ENCODE peak calls at places on chromosomes 4 and X, in four cellular contexts. O, U, B and Q are unnamed samples.

GRCh38 chr4:5050520-5050955 is 742 bp upstream of the STK32B start:
- DNase-seq in O (peak), U (peak), B (peak), Q (peak)

GRCh38 chr4:165506780-165507305 is 128.0 kb downstream of the CPE start:
- DNase-seq in O (no peak), U (no peak), B (no peak), Q (no peak)

GRCh38 chr4:40475609-40476008 is 140.5 kb downstream of the CHRNA9 start:
- DNase-seq in O (peak), U (peak), B (no peak), Q (no peak)

GRCh38 chrX:134459683-134460004 is 321 bp upstream of the HPRT1 start:
- DNase-seq in O (no peak), U (no peak), B (no peak), Q (no peak)

GRCh38 chr4:98932539-98932938 is 3.6 kb upstream of the EIF4E start:
- DNase-seq in O (no peak), U (no peak), B (peak), Q (no peak)

GRCh38 chr4:60683357-60683756 is 516.8 kb upstream of the ADGRL3 start:
- DNase-seq in O (no peak), U (no peak), B (peak), Q (no peak)

GRCh38 chr4:109359040-109359646 is 56.7 kb upstream of the COL25A1 start:
- DNase-seq in O (no peak), U (no peak), B (no peak), Q (no peak)

GRCh38 chrX:27890611-27891010 is 82.8 kb downstream of the MAGEB10 start:
- DNase-seq in O (no peak), U (peak), B (peak), Q (peak)

GRCh38 chr4:105544517-105544916 is 7.9 kb upstream of the ARHGEF38 start:
- DNase-seq in O (no peak), U (no peak), B (peak), Q (no peak)

GRCh38 chrX:45847966-45848365 is 647.3 kb upstream of the DIPK2B start:
- DNase-seq in O (no peak), U (no peak), B (no peak), Q (no peak)

GRCh38 chr4:111678466-111678865 is 466.8 kb upstream of the FAM241A start:
- DNase-seq in O (no peak), U (peak), B (no peak), Q (no peak)

GRCh38 chr4:26356067-26356466 is 35.3 kb downstream of the RBPJ start:
- DNase-seq in O (no peak), U (peak), B (peak), Q (no peak)

GRCh38 chrX:22060451-22060940 is 28.4 kb downstream of the PHEX start:
- DNase-seq in O (no peak), U (no peak), B (peak), Q (no peak)

GRCh38 chr4:3871181-3871852 is 105.1 kb downstream of the ADRA2C start:
- DNase-seq in O (peak), U (peak), B (no peak), Q (no peak)

GRCh38 chr4:56622176-56622575 is 58.9 kb downstream of the HOPX start:
- DNase-seq in O (no peak), U (no peak), B (peak), Q (no peak)

GRCh38 chr4:152976466-152976761 is 40.3 kb downstream of the FHDC1 start:
- DNase-seq in O (no peak), U (no peak), B (no peak), Q (no peak)

GRCh38 chr4:185171373-185172071 is 28.5 kb downstream of the SLC25A4 start:
- DNase-seq in O (no peak), U (no peak), B (no peak), Q (no peak)

GRCh38 chr4:107037188-107037587 is 1.1 kb upstream of the DKK2 start:
- DNase-seq in O (peak), U (peak), B (peak), Q (no peak)

GRCh38 chr4:4506961-4507360 is 34.9 kb downstream of the STX18 start:
- DNase-seq in O (peak), U (no peak), B (no peak), Q (no peak)

GRCh38 chrX:115173181-115173580 is 16.0 kb upstream of the RBMXL3 start:
- DNase-seq in O (no peak), U (peak), B (no peak), Q (no peak)

GRCh38 chr4:147388016-147388415 is 92.9 kb upstream of the EDNRA start:
- DNase-seq in O (no peak), U (no peak), B (no peak), Q (no peak)

GRCh38 chr4:101421393-101421792 is 74.1 kb upstream of the PPP3CA start:
- DNase-seq in O (no peak), U (peak), B (no peak), Q (no peak)

GRCh38 chr4:166421556-166422156 is 548.6 kb downstream of the TLL1 start:
- DNase-seq in O (no peak), U (no peak), B (peak), Q (no peak)

GRCh38 chrX:150253946-150254615 is 109.0 kb upstream of the MAMLD1 start:
- DNase-seq in O (no peak), U (no peak), B (no peak), Q (no peak)

GRCh38 chrX:122238801-122239200 is 945.3 kb upstream of the GRIA3 start:
- DNase-seq in O (no peak), U (no peak), B (no peak), Q (no peak)

GRCh38 chr4:152266831-152267480 is 268.9 kb downstream of the FBXW7 start:
- DNase-seq in O (no peak), U (no peak), B (peak), Q (no peak)

GRCh38 chrX:9677098-9677739 is 88.4 kb downstream of the GPR143 start:
- DNase-seq in O (no peak), U (no peak), B (peak), Q (no peak)

GRCh38 chr4:119517361-119518229 is 111.0 kb downstream of the PDE5A start:
- DNase-seq in O (peak), U (no peak), B (no peak), Q (no peak)

GRCh38 chr4:40486534-40486933 is 143.1 kb downstream of the RBM47 start:
- DNase-seq in O (no peak), U (no peak), B (peak), Q (no peak)

GRCh38 chr4:102616661-102617060 is 115.5 kb downstream of the NFKB1 start:
- DNase-seq in O (no peak), U (peak), B (no peak), Q (no peak)

DNA sequence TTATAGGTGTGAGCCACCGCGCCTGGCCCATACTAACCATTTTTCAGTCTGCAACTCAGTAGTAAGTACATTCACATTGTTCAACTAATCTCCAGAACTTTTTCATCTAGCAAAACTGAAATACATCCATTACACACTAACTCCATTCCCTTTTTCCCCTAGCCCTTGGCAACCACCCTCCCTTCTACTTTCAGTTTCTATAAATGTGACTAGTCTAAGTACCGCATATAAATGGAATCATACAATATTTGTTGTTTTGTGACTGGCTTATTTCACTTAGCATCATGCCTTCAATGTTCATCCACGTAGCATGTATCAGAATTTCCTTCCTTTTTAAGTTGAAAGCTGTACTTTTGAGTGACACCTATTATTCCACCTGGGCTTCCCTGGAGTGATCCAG is 44.6 kb upstream of the SETD7 start:
- DNase-seq in O (no peak), U (no peak), B (no peak), Q (no peak)
- H3K4me2 ChIP-seq in O (no peak), U (no peak), B (no peak), Q (no peak)

DNA sequence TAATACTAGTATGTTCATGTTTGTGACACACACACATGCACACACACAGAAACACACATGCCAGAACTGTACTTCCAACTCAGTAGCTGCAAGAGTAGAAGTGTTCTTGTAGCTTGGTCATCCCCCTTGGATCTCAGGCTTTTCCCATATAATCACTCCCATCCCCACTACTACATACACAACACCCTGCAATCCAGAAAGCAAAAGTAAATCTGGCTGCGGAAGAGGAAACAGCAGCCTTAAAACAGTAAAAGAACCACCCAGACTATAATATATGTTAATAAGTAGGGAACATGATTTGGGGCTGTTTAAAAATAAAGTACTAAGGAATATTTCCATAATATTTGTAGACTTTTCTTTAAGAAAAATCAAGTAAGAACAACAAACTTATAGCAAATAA is 103.2 kb downstream of the AMMECR1 start:
- DNase-seq in O (no peak), U (no peak), B (no peak), Q (no peak)
- H3K4me2 ChIP-seq in O (no peak), U (no peak), B (no peak), Q (no peak)

GRCh38 chr4:85708468-85708867 is 233.5 kb downstream of the ARHGAP24 start:
- DNase-seq in O (no peak), U (peak), B (no peak), Q (no peak)
- H3K4me2 ChIP-seq in O (no peak), U (no peak), B (no peak), Q (no peak)

GRCh38 chr4:182238355-182238931 is 4.8 kb upstream of the TENM3 start:
- DNase-seq in O (peak), U (peak), B (no peak), Q (no peak)
- H3K4me2 ChIP-seq in O (peak), U (no peak), B (no peak), Q (peak)